ENCODE peak calls at places on chromosomes 5 and 9, in seven cellular contexts. One of them, this sample, is unnamed.

GRCh38 chr9:109733690-109734089 is 46.3 kb upstream of the PALM2AKAP2 start:
- DNase-seq in uterus: no peak
- DNase-seq in MCF 10A: peak; percentile 81
- DNase-seq in A673: peak; percentile 45
- DNase-seq in endothelial cell: no peak
- DNase-seq in neural crest cell: no peak
- DNase-seq in GM12878: no peak
- DNase-seq in this sample: no peak

GRCh38 chr5:134142806-134143205 is 28.3 kb downstream of the TCF7 start:
- DNase-seq in GM12878: no peak
- DNase-seq in endothelial cell: no peak
- DNase-seq in MCF 10A: no peak
- DNase-seq in uterus: no peak
- DNase-seq in A673: no peak
- DNase-seq in neural crest cell: no peak
- DNase-seq in this sample: no peak

GRCh38 chr9:35406183-35406959 is 83.5 kb upstream of the RUSC2 start:
- DNase-seq in neural crest cell: no peak
- DNase-seq in endothelial cell: peak; percentile 36
- DNase-seq in uterus: peak; percentile 42
- DNase-seq in MCF 10A: no peak
- DNase-seq in GM12878: no peak
- DNase-seq in A673: no peak
- DNase-seq in this sample: peak; percentile 80

GRCh38 chr5:82597437-82597836 is 319.3 kb upstream of the RPS23 start:
- DNase-seq in endothelial cell: no peak
- DNase-seq in MCF 10A: no peak
- DNase-seq in uterus: no peak
- DNase-seq in A673: peak; percentile 45
- DNase-seq in neural crest cell: no peak
- DNase-seq in GM12878: no peak
- DNase-seq in this sample: no peak

GRCh38 chr9:79847074-79847473 is 275.3 kb downstream of the TLE4 start:
- DNase-seq in uterus: no peak
- DNase-seq in A673: no peak
- DNase-seq in neural crest cell: no peak
- DNase-seq in GM12878: no peak
- DNase-seq in MCF 10A: no peak
- DNase-seq in endothelial cell: no peak
- DNase-seq in this sample: no peak

GRCh38 chr9:126979461-126979860 is 64.9 kb downstream of the RALGPS1 start:
- DNase-seq in uterus: no peak
- DNase-seq in A673: no peak
- DNase-seq in MCF 10A: no peak
- DNase-seq in endothelial cell: no peak
- DNase-seq in GM12878: no peak
- DNase-seq in neural crest cell: no peak
- DNase-seq in this sample: no peak

GRCh38 chr5:174752121-174752520 is 27.7 kb downstream of the MSX2 start:
- DNase-seq in MCF 10A: no peak
- DNase-seq in GM12878: no peak
- DNase-seq in endothelial cell: no peak
- DNase-seq in neural crest cell: no peak
- DNase-seq in A673: no peak
- DNase-seq in uterus: no peak
- DNase-seq in this sample: no peak

GRCh38 chr5:63960646-63961045 is 1.6 kb downstream of the HTR1A start:
- DNase-seq in MCF 10A: no peak
- DNase-seq in neural crest cell: no peak
- DNase-seq in endothelial cell: no peak
- DNase-seq in GM12878: no peak
- DNase-seq in uterus: no peak
- DNase-seq in A673: no peak
- DNase-seq in this sample: no peak

GRCh38 chr9:89431930-89432725 is 65.8 kb downstream of the SEMA4D start:
- DNase-seq in uterus: no peak
- DNase-seq in MCF 10A: no peak
- DNase-seq in neural crest cell: no peak
- DNase-seq in GM12878: no peak
- DNase-seq in endothelial cell: no peak
- DNase-seq in A673: no peak
- DNase-seq in this sample: no peak

GRCh38 chr5:41408676-41409443 is 101.5 kb downstream of the PLCXD3 start:
- DNase-seq in neural crest cell: no peak
- DNase-seq in MCF 10A: peak; percentile 55
- DNase-seq in endothelial cell: no peak
- DNase-seq in uterus: no peak
- DNase-seq in A673: no peak
- DNase-seq in GM12878: no peak
- DNase-seq in this sample: no peak

GRCh38 chr5:145619806-145620205 is 215.3 kb downstream of the PRELID2 start:
- DNase-seq in MCF 10A: no peak
- DNase-seq in uterus: no peak
- DNase-seq in A673: no peak
- DNase-seq in GM12878: no peak
- DNase-seq in endothelial cell: no peak
- DNase-seq in neural crest cell: no peak
- DNase-seq in this sample: no peak

GRCh38 chr5:136730426-136730825 is 365.1 kb upstream of the TRPC7 start:
- DNase-seq in A673: no peak
- DNase-seq in endothelial cell: no peak
- DNase-seq in uterus: no peak
- DNase-seq in MCF 10A: peak; percentile 10
- DNase-seq in neural crest cell: no peak
- DNase-seq in GM12878: no peak
- DNase-seq in this sample: no peak

DNA sequence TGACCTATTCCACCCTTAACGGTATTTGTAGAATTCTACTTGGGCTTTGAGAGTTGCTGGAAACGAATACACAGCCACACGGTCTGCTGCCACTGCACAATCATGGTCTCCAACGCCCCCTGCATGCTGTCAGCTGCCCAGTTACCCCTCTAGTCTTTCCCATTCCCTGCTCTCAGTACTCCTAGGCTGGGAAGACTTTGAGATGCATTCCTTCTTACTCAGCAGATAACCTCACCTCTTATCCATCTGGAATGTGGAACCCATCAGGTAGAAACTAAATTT is 92.8 kb downstream of the ANKH start:
- DNase-seq in GM12878: no peak
- DNase-seq in MCF 10A: no peak
- DNase-seq in endothelial cell: no peak
- DNase-seq in uterus: no peak
- DNase-seq in A673: no peak
- DNase-seq in neural crest cell: no peak
- DNase-seq in this sample: no peak
- TF ChIP-seq CTCF in GM12878: no peak
- TF ChIP-seq CTCF in MCF 10A: no peak
- TF ChIP-seq CTCF in endothelial cell: no peak
- TF ChIP-seq CTCF in uterus: no peak
- TF ChIP-seq CTCF in A673: no peak
- TF ChIP-seq CTCF in neural crest cell: no peak
- TF ChIP-seq CTCF in this sample: no peak

DNA sequence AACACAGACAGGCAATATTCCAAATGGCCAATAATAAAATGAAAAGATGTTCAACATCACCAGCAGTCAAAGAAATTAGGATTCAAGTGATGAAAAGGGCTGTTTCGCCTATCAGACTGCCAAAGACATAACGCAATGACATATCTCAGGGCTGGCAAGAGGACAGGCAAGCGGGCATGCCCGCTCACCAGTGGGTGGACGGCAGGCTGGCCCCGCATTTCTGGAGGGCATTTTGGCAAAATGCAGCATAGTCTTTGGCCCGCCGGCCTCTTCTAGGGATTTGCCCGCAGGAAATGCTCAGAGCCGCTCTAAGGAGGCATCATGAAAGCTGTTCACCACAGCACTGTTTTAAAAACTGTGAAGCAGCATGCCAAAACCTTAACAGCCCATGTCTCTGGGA is 1.4 kb upstream of the PPP1R26 start:
- DNase-seq in GM12878: no peak
- DNase-seq in endothelial cell: no peak
- DNase-seq in MCF 10A: no peak
- DNase-seq in neural crest cell: no peak
- DNase-seq in uterus: no peak
- DNase-seq in A673: no peak
- DNase-seq in this sample: no peak
- TF ChIP-seq CTCF in GM12878: no peak
- TF ChIP-seq CTCF in endothelial cell: no peak
- TF ChIP-seq CTCF in MCF 10A: no peak
- TF ChIP-seq CTCF in neural crest cell: no peak
- TF ChIP-seq CTCF in uterus: no peak
- TF ChIP-seq CTCF in A673: no peak
- TF ChIP-seq CTCF in this sample: no peak

DNA sequence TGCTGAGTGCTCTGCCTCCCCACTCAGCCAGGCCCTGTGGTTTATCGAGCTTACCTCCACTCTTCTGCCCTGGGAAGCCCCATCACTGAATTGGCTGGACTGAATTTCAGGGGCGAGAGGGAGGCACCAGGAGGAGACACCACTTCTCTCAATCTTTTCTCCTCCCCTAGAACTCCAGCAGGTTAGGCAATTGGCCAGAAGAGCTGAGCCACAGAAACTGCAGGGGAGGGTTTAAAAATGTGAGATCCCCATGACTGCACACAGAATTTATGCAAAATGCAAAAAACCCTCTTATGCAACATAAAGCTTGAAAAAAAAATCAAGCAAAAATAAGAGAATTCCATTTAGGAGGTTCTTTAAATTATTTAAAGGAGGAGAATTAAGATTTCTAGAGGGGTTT is 29.9 kb downstream of the TUT7 start:
- DNase-seq in neural crest cell: no peak
- DNase-seq in uterus: no peak
- DNase-seq in MCF 10A: no peak
- DNase-seq in endothelial cell: no peak
- DNase-seq in GM12878: no peak
- DNase-seq in A673: peak; percentile 10
- DNase-seq in this sample: no peak
- TF ChIP-seq CTCF in neural crest cell: no peak
- TF ChIP-seq CTCF in uterus: no peak
- TF ChIP-seq CTCF in MCF 10A: no peak
- TF ChIP-seq CTCF in endothelial cell: no peak
- TF ChIP-seq CTCF in GM12878: no peak
- TF ChIP-seq CTCF in A673: no peak
- TF ChIP-seq CTCF in this sample: no peak

DNA sequence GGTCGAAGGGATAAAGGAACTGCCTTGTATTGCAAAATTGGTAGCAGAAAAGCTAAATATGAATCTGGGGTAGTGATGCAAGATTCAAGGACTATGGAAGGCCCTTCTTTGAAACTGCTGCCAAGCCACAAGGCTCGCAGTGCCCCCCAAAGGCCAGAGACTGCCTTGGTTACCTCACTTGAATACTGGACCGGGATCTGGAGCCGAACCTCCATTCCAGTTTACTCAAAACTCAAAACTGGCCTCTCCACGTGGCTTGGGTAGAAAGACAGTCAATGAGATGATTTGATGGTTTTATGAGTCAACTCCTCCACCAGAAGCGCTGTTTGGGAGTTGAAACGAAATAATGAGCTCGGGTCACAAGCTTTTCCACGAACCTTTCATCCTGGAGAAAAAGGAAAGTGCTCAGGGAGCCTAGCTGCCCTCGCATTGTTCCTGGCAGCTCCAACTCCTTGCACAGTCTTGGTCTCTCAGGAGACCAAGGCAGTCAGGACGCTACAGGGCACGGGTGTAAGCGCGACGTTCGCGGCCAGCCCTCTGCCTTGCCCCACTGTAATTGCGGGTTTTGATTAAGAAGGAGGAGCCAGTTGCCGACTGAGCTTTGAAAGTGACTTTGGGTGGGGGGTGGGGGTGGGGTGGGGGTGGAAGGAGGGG is 2.8 kb downstream of the ST8SIA4 start:
- DNase-seq in uterus: peak; percentile 21
- DNase-seq in neural crest cell: no peak
- DNase-seq in A673: peak; percentile 26
- DNase-seq in GM12878: no peak
- DNase-seq in endothelial cell: peak; percentile 52
- DNase-seq in MCF 10A: peak; percentile 60
- DNase-seq in this sample: no peak
- TF ChIP-seq CTCF in uterus: no peak
- TF ChIP-seq CTCF in neural crest cell: peak; percentile 35
- TF ChIP-seq CTCF in A673: peak; percentile 47
- TF ChIP-seq CTCF in GM12878: peak; percentile 58
- TF ChIP-seq CTCF in endothelial cell: no peak
- TF ChIP-seq CTCF in MCF 10A: no peak
- TF ChIP-seq CTCF in this sample: no peak

GRCh38 chr5:163695817-163696216 is 190.4 kb downstream of the MAT2B start:
- DNase-seq in GM12878: no peak
- DNase-seq in A673: no peak
- DNase-seq in MCF 10A: no peak
- DNase-seq in endothelial cell: no peak
- DNase-seq in neural crest cell: no peak
- DNase-seq in uterus: no peak
- DNase-seq in this sample: no peak

DNA sequence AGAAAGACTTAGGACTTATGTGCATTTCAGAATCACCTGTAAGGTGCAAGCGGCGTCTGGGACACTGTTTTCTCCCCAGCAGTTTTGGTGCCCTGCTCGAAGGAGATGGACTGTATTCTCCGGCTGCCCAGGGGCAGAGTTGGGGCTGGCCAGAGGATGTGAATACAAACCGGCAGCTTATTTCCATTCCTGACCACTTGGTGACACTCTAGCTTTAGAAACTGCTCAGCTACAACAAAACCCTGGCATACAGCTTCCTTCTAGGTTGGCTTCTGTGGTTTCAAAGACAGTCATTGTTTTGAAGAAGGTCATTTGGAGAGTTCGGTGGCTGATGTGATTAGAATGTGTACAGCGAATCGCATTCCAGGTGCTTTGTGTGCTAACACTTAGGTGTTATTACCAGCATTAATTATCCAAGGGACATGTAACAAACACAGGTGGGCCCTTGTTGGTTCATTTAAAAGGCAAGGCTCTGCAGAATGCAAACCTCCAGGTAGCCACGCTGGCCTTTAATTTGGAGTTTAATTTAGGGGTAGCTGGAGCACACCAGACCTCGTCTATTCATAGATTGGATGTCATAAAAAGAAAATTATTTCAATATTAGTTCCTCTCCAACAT is 191.0 kb downstream of the MAT2B start:
- DNase-seq in neural crest cell: peak; percentile 47
- DNase-seq in endothelial cell: peak; percentile 56
- DNase-seq in MCF 10A: peak; percentile 90
- DNase-seq in uterus: no peak
- DNase-seq in GM12878: peak; percentile 8
- DNase-seq in A673: peak; percentile 40
- DNase-seq in this sample: no peak
- TF ChIP-seq CTCF in neural crest cell: peak; percentile 83
- TF ChIP-seq CTCF in endothelial cell: no peak
- TF ChIP-seq CTCF in MCF 10A: peak; percentile 98
- TF ChIP-seq CTCF in uterus: peak; percentile 14
- TF ChIP-seq CTCF in GM12878: peak; percentile 55
- TF ChIP-seq CTCF in A673: peak; percentile 62
- TF ChIP-seq CTCF in this sample: peak; percentile 28